ENCODE peak calls at places on chromosomes 4 and X, in ten cellular contexts. One of them, this sample, is unnamed.

GRCh38 chr4:8279321-8280157 is 10.0 kb downstream of the HTRA3 start:
- DNase-seq in lower leg skin: no peak
- DNase-seq in SK-N-SH: no peak
- DNase-seq in SW480: no peak
- DNase-seq in stimulated activated CD8-positive, alpha-beta memory T cell treated with anti-CD3 and anti-CD28 coated beads, Interleukin-7, amount 100 ng/mL, for 1 hour: no peak
- DNase-seq in amniotic epithelial cell: no peak
- DNase-seq in activated effector memory CD4-positive, alpha-beta T cell treated with Interleukin-2 at 50 U/mL for 16 hours: no peak
- DNase-seq in stimulated activated CD4-positive, alpha-beta T cell treated with anti-CD3 and anti-CD28 coated beads, Interleukin-2, amount 100 ng/mL, for 24 hours: no peak
- DNase-seq in GM12865: no peak
- DNase-seq in psoas muscle: no peak
- DNase-seq in this sample: no peak

GRCh38 chrX:97229318-97229717 is 345.6 kb downstream of the RPA4 start:
- DNase-seq in lower leg skin: no peak
- DNase-seq in SK-N-SH: peak; percentile 20
- DNase-seq in SW480: no peak
- DNase-seq in stimulated activated CD8-positive, alpha-beta memory T cell treated with anti-CD3 and anti-CD28 coated beads, Interleukin-7, amount 100 ng/mL, for 1 hour: no peak
- DNase-seq in amniotic epithelial cell: no peak
- DNase-seq in activated effector memory CD4-positive, alpha-beta T cell treated with Interleukin-2 at 50 U/mL for 16 hours: no peak
- DNase-seq in stimulated activated CD4-positive, alpha-beta T cell treated with anti-CD3 and anti-CD28 coated beads, Interleukin-2, amount 100 ng/mL, for 24 hours: no peak
- DNase-seq in GM12865: no peak
- DNase-seq in psoas muscle: no peak
- DNase-seq in this sample: no peak

GRCh38 chr4:144948009-144948408 is 150.0 kb downstream of the ANAPC10 start:
- DNase-seq in lower leg skin: no peak
- DNase-seq in SK-N-SH: no peak
- DNase-seq in SW480: peak; percentile 7
- DNase-seq in stimulated activated CD8-positive, alpha-beta memory T cell treated with anti-CD3 and anti-CD28 coated beads, Interleukin-7, amount 100 ng/mL, for 1 hour: no peak
- DNase-seq in amniotic epithelial cell: peak; percentile 30
- DNase-seq in activated effector memory CD4-positive, alpha-beta T cell treated with Interleukin-2 at 50 U/mL for 16 hours: no peak
- DNase-seq in stimulated activated CD4-positive, alpha-beta T cell treated with anti-CD3 and anti-CD28 coated beads, Interleukin-2, amount 100 ng/mL, for 24 hours: no peak
- DNase-seq in GM12865: no peak
- DNase-seq in psoas muscle: no peak
- DNase-seq in this sample: peak; percentile 3

GRCh38 chr4:80225628-80226027 is 28.3 kb downstream of the PRDM8 start:
- DNase-seq in lower leg skin: no peak
- DNase-seq in SK-N-SH: no peak
- DNase-seq in SW480: no peak
- DNase-seq in stimulated activated CD8-positive, alpha-beta memory T cell treated with anti-CD3 and anti-CD28 coated beads, Interleukin-7, amount 100 ng/mL, for 1 hour: no peak
- DNase-seq in amniotic epithelial cell: peak; percentile 62
- DNase-seq in activated effector memory CD4-positive, alpha-beta T cell treated with Interleukin-2 at 50 U/mL for 16 hours: no peak
- DNase-seq in stimulated activated CD4-positive, alpha-beta T cell treated with anti-CD3 and anti-CD28 coated beads, Interleukin-2, amount 100 ng/mL, for 24 hours: no peak
- DNase-seq in GM12865: no peak
- DNase-seq in psoas muscle: no peak
- DNase-seq in this sample: no peak

GRCh38 chr4:87492617-87493016 is 36.6 kb downstream of the SPARCL1 start:
- DNase-seq in lower leg skin: no peak
- DNase-seq in SK-N-SH: no peak
- DNase-seq in SW480: no peak
- DNase-seq in stimulated activated CD8-positive, alpha-beta memory T cell treated with anti-CD3 and anti-CD28 coated beads, Interleukin-7, amount 100 ng/mL, for 1 hour: no peak
- DNase-seq in amniotic epithelial cell: no peak
- DNase-seq in activated effector memory CD4-positive, alpha-beta T cell treated with Interleukin-2 at 50 U/mL for 16 hours: no peak
- DNase-seq in stimulated activated CD4-positive, alpha-beta T cell treated with anti-CD3 and anti-CD28 coated beads, Interleukin-2, amount 100 ng/mL, for 24 hours: no peak
- DNase-seq in GM12865: no peak
- DNase-seq in psoas muscle: no peak
- DNase-seq in this sample: no peak

GRCh38 chrX:57286507-57287251 is at the start of gene FAAH2:
- DNase-seq in lower leg skin: peak; percentile 34
- DNase-seq in SK-N-SH: no peak
- DNase-seq in SW480: peak; percentile 95
- DNase-seq in stimulated activated CD8-positive, alpha-beta memory T cell treated with anti-CD3 and anti-CD28 coated beads, Interleukin-7, amount 100 ng/mL, for 1 hour: no peak
- DNase-seq in amniotic epithelial cell: no peak
- DNase-seq in activated effector memory CD4-positive, alpha-beta T cell treated with Interleukin-2 at 50 U/mL for 16 hours: peak; percentile 34
- DNase-seq in stimulated activated CD4-positive, alpha-beta T cell treated with anti-CD3 and anti-CD28 coated beads, Interleukin-2, amount 100 ng/mL, for 24 hours: peak; percentile 48
- DNase-seq in GM12865: peak; percentile 40
- DNase-seq in psoas muscle: no peak
- DNase-seq in this sample: peak; percentile 74

GRCh38 chr4:4524364-4524763 is 17.5 kb downstream of the STX18 start:
- DNase-seq in lower leg skin: no peak
- DNase-seq in SK-N-SH: no peak
- DNase-seq in SW480: no peak
- DNase-seq in stimulated activated CD8-positive, alpha-beta memory T cell treated with anti-CD3 and anti-CD28 coated beads, Interleukin-7, amount 100 ng/mL, for 1 hour: peak; percentile 10
- DNase-seq in amniotic epithelial cell: no peak
- DNase-seq in activated effector memory CD4-positive, alpha-beta T cell treated with Interleukin-2 at 50 U/mL for 16 hours: no peak
- DNase-seq in stimulated activated CD4-positive, alpha-beta T cell treated with anti-CD3 and anti-CD28 coated beads, Interleukin-2, amount 100 ng/mL, for 24 hours: peak; percentile 9
- DNase-seq in GM12865: peak; percentile 92
- DNase-seq in psoas muscle: no peak
- DNase-seq in this sample: peak; percentile 77

GRCh38 chr4:15479089-15479912 is 9.6 kb downstream of the CC2D2A start:
- DNase-seq in lower leg skin: no peak
- DNase-seq in SK-N-SH: peak; percentile 74
- DNase-seq in SW480: peak; percentile 73
- DNase-seq in stimulated activated CD8-positive, alpha-beta memory T cell treated with anti-CD3 and anti-CD28 coated beads, Interleukin-7, amount 100 ng/mL, for 1 hour: no peak
- DNase-seq in amniotic epithelial cell: peak; percentile 89
- DNase-seq in activated effector memory CD4-positive, alpha-beta T cell treated with Interleukin-2 at 50 U/mL for 16 hours: no peak
- DNase-seq in stimulated activated CD4-positive, alpha-beta T cell treated with anti-CD3 and anti-CD28 coated beads, Interleukin-2, amount 100 ng/mL, for 24 hours: no peak
- DNase-seq in GM12865: peak; percentile 55
- DNase-seq in psoas muscle: no peak
- DNase-seq in this sample: peak; percentile 93

GRCh38 chr4:2811830-2812599 is 19.1 kb downstream of the SH3BP2 start:
- DNase-seq in lower leg skin: peak; percentile 71
- DNase-seq in SK-N-SH: peak; percentile 82
- DNase-seq in SW480: peak; percentile 85
- DNase-seq in stimulated activated CD8-positive, alpha-beta memory T cell treated with anti-CD3 and anti-CD28 coated beads, Interleukin-7, amount 100 ng/mL, for 1 hour: peak; percentile 32
- DNase-seq in amniotic epithelial cell: peak; percentile 88
- DNase-seq in activated effector memory CD4-positive, alpha-beta T cell treated with Interleukin-2 at 50 U/mL for 16 hours: peak; percentile 48
- DNase-seq in stimulated activated CD4-positive, alpha-beta T cell treated with anti-CD3 and anti-CD28 coated beads, Interleukin-2, amount 100 ng/mL, for 24 hours: peak; percentile 74
- DNase-seq in GM12865: peak; percentile 90
- DNase-seq in psoas muscle: peak; percentile 76
- DNase-seq in this sample: peak; percentile 60

GRCh38 chrX:136202889-136203288 is 48.3 kb downstream of the MAP7D3 start:
- DNase-seq in lower leg skin: no peak
- DNase-seq in SK-N-SH: no peak
- DNase-seq in SW480: no peak
- DNase-seq in stimulated activated CD8-positive, alpha-beta memory T cell treated with anti-CD3 and anti-CD28 coated beads, Interleukin-7, amount 100 ng/mL, for 1 hour: no peak
- DNase-seq in amniotic epithelial cell: peak; percentile 78
- DNase-seq in activated effector memory CD4-positive, alpha-beta T cell treated with Interleukin-2 at 50 U/mL for 16 hours: no peak
- DNase-seq in stimulated activated CD4-positive, alpha-beta T cell treated with anti-CD3 and anti-CD28 coated beads, Interleukin-2, amount 100 ng/mL, for 24 hours: no peak
- DNase-seq in GM12865: no peak
- DNase-seq in psoas muscle: no peak
- DNase-seq in this sample: no peak

GRCh38 chrX:40189018-40189417 is 91.3 kb upstream of the BCOR start:
- DNase-seq in lower leg skin: no peak
- DNase-seq in SK-N-SH: no peak
- DNase-seq in SW480: no peak
- DNase-seq in stimulated activated CD8-positive, alpha-beta memory T cell treated with anti-CD3 and anti-CD28 coated beads, Interleukin-7, amount 100 ng/mL, for 1 hour: no peak
- DNase-seq in amniotic epithelial cell: no peak
- DNase-seq in activated effector memory CD4-positive, alpha-beta T cell treated with Interleukin-2 at 50 U/mL for 16 hours: no peak
- DNase-seq in stimulated activated CD4-positive, alpha-beta T cell treated with anti-CD3 and anti-CD28 coated beads, Interleukin-2, amount 100 ng/mL, for 24 hours: no peak
- DNase-seq in GM12865: peak; percentile 19
- DNase-seq in psoas muscle: no peak
- DNase-seq in this sample: no peak

GRCh38 chr4:126405369-126405982 is 1090.7 kb downstream of the FAT4 start:
- DNase-seq in lower leg skin: no peak
- DNase-seq in SK-N-SH: no peak
- DNase-seq in SW480: peak; percentile 1
- DNase-seq in stimulated activated CD8-positive, alpha-beta memory T cell treated with anti-CD3 and anti-CD28 coated beads, Interleukin-7, amount 100 ng/mL, for 1 hour: no peak
- DNase-seq in amniotic epithelial cell: peak; percentile 55
- DNase-seq in activated effector memory CD4-positive, alpha-beta T cell treated with Interleukin-2 at 50 U/mL for 16 hours: no peak
- DNase-seq in stimulated activated CD4-positive, alpha-beta T cell treated with anti-CD3 and anti-CD28 coated beads, Interleukin-2, amount 100 ng/mL, for 24 hours: no peak
- DNase-seq in GM12865: peak; percentile 29
- DNase-seq in psoas muscle: no peak
- DNase-seq in this sample: peak; percentile 68

GRCh38 chrX:40097101-40097491 is 662 bp downstream of the BCOR start:
- DNase-seq in lower leg skin: no peak
- DNase-seq in SK-N-SH: peak; percentile 56
- DNase-seq in SW480: peak; percentile 26
- DNase-seq in stimulated activated CD8-positive, alpha-beta memory T cell treated with anti-CD3 and anti-CD28 coated beads, Interleukin-7, amount 100 ng/mL, for 1 hour: no peak
- DNase-seq in amniotic epithelial cell: no peak
- DNase-seq in activated effector memory CD4-positive, alpha-beta T cell treated with Interleukin-2 at 50 U/mL for 16 hours: no peak
- DNase-seq in stimulated activated CD4-positive, alpha-beta T cell treated with anti-CD3 and anti-CD28 coated beads, Interleukin-2, amount 100 ng/mL, for 24 hours: peak; percentile 35
- DNase-seq in GM12865: peak; percentile 37
- DNase-seq in psoas muscle: no peak
- DNase-seq in this sample: no peak

GRCh38 chr4:74933562-74934015 is 673 bp downstream of the PARM1 start:
- DNase-seq in lower leg skin: no peak
- DNase-seq in SK-N-SH: peak; percentile 6
- DNase-seq in SW480: no peak
- DNase-seq in stimulated activated CD8-positive, alpha-beta memory T cell treated with anti-CD3 and anti-CD28 coated beads, Interleukin-7, amount 100 ng/mL, for 1 hour: no peak
- DNase-seq in amniotic epithelial cell: no peak
- DNase-seq in activated effector memory CD4-positive, alpha-beta T cell treated with Interleukin-2 at 50 U/mL for 16 hours: no peak
- DNase-seq in stimulated activated CD4-positive, alpha-beta T cell treated with anti-CD3 and anti-CD28 coated beads, Interleukin-2, amount 100 ng/mL, for 24 hours: peak; percentile 3
- DNase-seq in GM12865: peak; percentile 44
- DNase-seq in psoas muscle: peak; percentile 18
- DNase-seq in this sample: peak; percentile 53

GRCh38 chr4:153045111-153045982 is 109.2 kb downstream of the FHDC1 start:
- DNase-seq in lower leg skin: no peak
- DNase-seq in SK-N-SH: no peak
- DNase-seq in SW480: peak; percentile 40
- DNase-seq in stimulated activated CD8-positive, alpha-beta memory T cell treated with anti-CD3 and anti-CD28 coated beads, Interleukin-7, amount 100 ng/mL, for 1 hour: no peak
- DNase-seq in amniotic epithelial cell: no peak
- DNase-seq in activated effector memory CD4-positive, alpha-beta T cell treated with Interleukin-2 at 50 U/mL for 16 hours: no peak
- DNase-seq in stimulated activated CD4-positive, alpha-beta T cell treated with anti-CD3 and anti-CD28 coated beads, Interleukin-2, amount 100 ng/mL, for 24 hours: no peak
- DNase-seq in GM12865: peak; percentile 18
- DNase-seq in psoas muscle: no peak
- DNase-seq in this sample: no peak

GRCh38 chr4:96677499-96677898 is 837.6 kb downstream of the PDHA2 start:
- DNase-seq in lower leg skin: no peak
- DNase-seq in SK-N-SH: no peak
- DNase-seq in SW480: no peak
- DNase-seq in stimulated activated CD8-positive, alpha-beta memory T cell treated with anti-CD3 and anti-CD28 coated beads, Interleukin-7, amount 100 ng/mL, for 1 hour: no peak
- DNase-seq in amniotic epithelial cell: peak; percentile 52
- DNase-seq in activated effector memory CD4-positive, alpha-beta T cell treated with Interleukin-2 at 50 U/mL for 16 hours: no peak
- DNase-seq in stimulated activated CD4-positive, alpha-beta T cell treated with anti-CD3 and anti-CD28 coated beads, Interleukin-2, amount 100 ng/mL, for 24 hours: no peak
- DNase-seq in GM12865: no peak
- DNase-seq in psoas muscle: no peak
- DNase-seq in this sample: no peak

GRCh38 chr4:154018659-154019058 is 229.8 kb upstream of the SFRP2 start:
- DNase-seq in lower leg skin: no peak
- DNase-seq in SK-N-SH: peak; percentile 19
- DNase-seq in SW480: no peak
- DNase-seq in stimulated activated CD8-positive, alpha-beta memory T cell treated with anti-CD3 and anti-CD28 coated beads, Interleukin-7, amount 100 ng/mL, for 1 hour: no peak
- DNase-seq in amniotic epithelial cell: no peak
- DNase-seq in activated effector memory CD4-positive, alpha-beta T cell treated with Interleukin-2 at 50 U/mL for 16 hours: no peak
- DNase-seq in stimulated activated CD4-positive, alpha-beta T cell treated with anti-CD3 and anti-CD28 coated beads, Interleukin-2, amount 100 ng/mL, for 24 hours: peak; percentile 40
- DNase-seq in GM12865: peak; percentile 3
- DNase-seq in psoas muscle: no peak
- DNase-seq in this sample: peak; percentile 80

GRCh38 chr4:3703343-3703676 is 62.9 kb upstream of the ADRA2C start:
- DNase-seq in lower leg skin: no peak
- DNase-seq in SK-N-SH: no peak
- DNase-seq in SW480: no peak
- DNase-seq in stimulated activated CD8-positive, alpha-beta memory T cell treated with anti-CD3 and anti-CD28 coated beads, Interleukin-7, amount 100 ng/mL, for 1 hour: no peak
- DNase-seq in amniotic epithelial cell: no peak
- DNase-seq in activated effector memory CD4-positive, alpha-beta T cell treated with Interleukin-2 at 50 U/mL for 16 hours: no peak
- DNase-seq in stimulated activated CD4-positive, alpha-beta T cell treated with anti-CD3 and anti-CD28 coated beads, Interleukin-2, amount 100 ng/mL, for 24 hours: no peak
- DNase-seq in GM12865: no peak
- DNase-seq in psoas muscle: no peak
- DNase-seq in this sample: no peak

GRCh38 chr4:21697583-21697982 is 251.0 kb downstream of the KCNIP4 start:
- DNase-seq in lower leg skin: no peak
- DNase-seq in SK-N-SH: peak; percentile 35
- DNase-seq in SW480: peak; percentile 60
- DNase-seq in stimulated activated CD8-positive, alpha-beta memory T cell treated with anti-CD3 and anti-CD28 coated beads, Interleukin-7, amount 100 ng/mL, for 1 hour: no peak
- DNase-seq in amniotic epithelial cell: peak; percentile 60
- DNase-seq in activated effector memory CD4-positive, alpha-beta T cell treated with Interleukin-2 at 50 U/mL for 16 hours: no peak
- DNase-seq in stimulated activated CD4-positive, alpha-beta T cell treated with anti-CD3 and anti-CD28 coated beads, Interleukin-2, amount 100 ng/mL, for 24 hours: peak; percentile 1
- DNase-seq in GM12865: peak; percentile 1
- DNase-seq in psoas muscle: no peak
- DNase-seq in this sample: peak; percentile 77

GRCh38 chrX:10722804-10723364 is 102.5 kb upstream of the MID1 start:
- DNase-seq in lower leg skin: peak; percentile 71
- DNase-seq in SK-N-SH: peak; percentile 65
- DNase-seq in SW480: peak; percentile 23
- DNase-seq in stimulated activated CD8-positive, alpha-beta memory T cell treated with anti-CD3 and anti-CD28 coated beads, Interleukin-7, amount 100 ng/mL, for 1 hour: no peak
- DNase-seq in amniotic epithelial cell: peak; percentile 60
- DNase-seq in activated effector memory CD4-positive, alpha-beta T cell treated with Interleukin-2 at 50 U/mL for 16 hours: no peak
- DNase-seq in stimulated activated CD4-positive, alpha-beta T cell treated with anti-CD3 and anti-CD28 coated beads, Interleukin-2, amount 100 ng/mL, for 24 hours: peak; percentile 23
- DNase-seq in GM12865: peak; percentile 41
- DNase-seq in psoas muscle: no peak
- DNase-seq in this sample: peak; percentile 71

GRCh38 chr4:91064157-91064853 is 937.1 kb downstream of the CCSER1 start:
- DNase-seq in lower leg skin: no peak
- DNase-seq in SK-N-SH: peak; percentile 51
- DNase-seq in SW480: no peak
- DNase-seq in stimulated activated CD8-positive, alpha-beta memory T cell treated with anti-CD3 and anti-CD28 coated beads, Interleukin-7, amount 100 ng/mL, for 1 hour: no peak
- DNase-seq in amniotic epithelial cell: peak; percentile 95
- DNase-seq in activated effector memory CD4-positive, alpha-beta T cell treated with Interleukin-2 at 50 U/mL for 16 hours: no peak
- DNase-seq in stimulated activated CD4-positive, alpha-beta T cell treated with anti-CD3 and anti-CD28 coated beads, Interleukin-2, amount 100 ng/mL, for 24 hours: no peak
- DNase-seq in GM12865: no peak
- DNase-seq in psoas muscle: no peak
- DNase-seq in this sample: peak; percentile 27

GRCh38 chrX:132909643-132910042 is 48.8 kb downstream of the HS6ST2 start:
- DNase-seq in lower leg skin: no peak
- DNase-seq in SK-N-SH: no peak
- DNase-seq in SW480: peak; percentile 2
- DNase-seq in stimulated activated CD8-positive, alpha-beta memory T cell treated with anti-CD3 and anti-CD28 coated beads, Interleukin-7, amount 100 ng/mL, for 1 hour: no peak
- DNase-seq in amniotic epithelial cell: peak; percentile 81
- DNase-seq in activated effector memory CD4-positive, alpha-beta T cell treated with Interleukin-2 at 50 U/mL for 16 hours: no peak
- DNase-seq in stimulated activated CD4-positive, alpha-beta T cell treated with anti-CD3 and anti-CD28 coated beads, Interleukin-2, amount 100 ng/mL, for 24 hours: no peak
- DNase-seq in GM12865: no peak
- DNase-seq in psoas muscle: no peak
- DNase-seq in this sample: no peak

GRCh38 chrX:24145340-24146186 is 4.0 kb upstream of the ZFX start:
- DNase-seq in lower leg skin: no peak
- DNase-seq in SK-N-SH: peak; percentile 42
- DNase-seq in SW480: no peak
- DNase-seq in stimulated activated CD8-positive, alpha-beta memory T cell treated with anti-CD3 and anti-CD28 coated beads, Interleukin-7, amount 100 ng/mL, for 1 hour: no peak
- DNase-seq in amniotic epithelial cell: peak; percentile 60
- DNase-seq in activated effector memory CD4-positive, alpha-beta T cell treated with Interleukin-2 at 50 U/mL for 16 hours: no peak
- DNase-seq in stimulated activated CD4-positive, alpha-beta T cell treated with anti-CD3 and anti-CD28 coated beads, Interleukin-2, amount 100 ng/mL, for 24 hours: no peak
- DNase-seq in GM12865: no peak
- DNase-seq in psoas muscle: no peak
- DNase-seq in this sample: no peak

GRCh38 chr4:112077743-112078142 is 67.5 kb upstream of the FAM241A start:
- DNase-seq in lower leg skin: no peak
- DNase-seq in SK-N-SH: no peak
- DNase-seq in SW480: no peak
- DNase-seq in stimulated activated CD8-positive, alpha-beta memory T cell treated with anti-CD3 and anti-CD28 coated beads, Interleukin-7, amount 100 ng/mL, for 1 hour: no peak
- DNase-seq in amniotic epithelial cell: no peak
- DNase-seq in activated effector memory CD4-positive, alpha-beta T cell treated with Interleukin-2 at 50 U/mL for 16 hours: no peak
- DNase-seq in stimulated activated CD4-positive, alpha-beta T cell treated with anti-CD3 and anti-CD28 coated beads, Interleukin-2, amount 100 ng/mL, for 24 hours: no peak
- DNase-seq in GM12865: no peak
- DNase-seq in psoas muscle: no peak
- DNase-seq in this sample: no peak

GRCh38 chr4:183384516-183384915 is 59.9 kb upstream of the CDKN2AIP start:
- DNase-seq in lower leg skin: no peak
- DNase-seq in SK-N-SH: no peak
- DNase-seq in SW480: no peak
- DNase-seq in stimulated activated CD8-positive, alpha-beta memory T cell treated with anti-CD3 and anti-CD28 coated beads, Interleukin-7, amount 100 ng/mL, for 1 hour: no peak
- DNase-seq in amniotic epithelial cell: no peak
- DNase-seq in activated effector memory CD4-positive, alpha-beta T cell treated with Interleukin-2 at 50 U/mL for 16 hours: no peak
- DNase-seq in stimulated activated CD4-positive, alpha-beta T cell treated with anti-CD3 and anti-CD28 coated beads, Interleukin-2, amount 100 ng/mL, for 24 hours: no peak
- DNase-seq in GM12865: no peak
- DNase-seq in psoas muscle: no peak
- DNase-seq in this sample: no peak

This sample was measured in GM23338.